ENCODE peak calls at places on chromosome 10, in eight cellular contexts. Y is RWPE1, U is MV-4-11, S is adipocyte, L is HT1080, G is testis, H is epithelial cell of prostate, W is AG04450. E is an unnamed sample.
A peak's percentile ranks its signal among the peaks of the same experiment; 100 is the strongest.

GRCh38 chr10:59830601-59831259 is 75.6 kb downstream of the CCDC6 start:
- DNase-seq in L (peak; percentile 39), U (peak; percentile 16), S (peak; percentile 61), Y (peak; percentile 49), H (no peak), W (peak; percentile 20), G (peak; percentile 71), E (no peak)

GRCh38 chr10:110850990-110851389 is 20.7 kb upstream of the PDCD4 start:
- DNase-seq in Y (no peak), W (no peak), U (peak; percentile 87), G (peak; percentile 12), L (no peak), S (peak; percentile 57), H (no peak), E (no peak)

GRCh38 chr10:69860290-69860689 is 58.6 kb downstream of the COL13A1 start:
- DNase-seq in Y (no peak), G (no peak), S (no peak), W (no peak), H (no peak), U (no peak), L (no peak), E (no peak)

GRCh38 chr10:78763651-78764395 is 304.9 kb upstream of the ZMIZ1 start:
- DNase-seq in W (no peak), U (no peak), H (no peak), L (no peak), Y (no peak), S (no peak), G (peak; percentile 48), E (no peak)

GRCh38 chr10:84348860-84349259 is 20.5 kb downstream of the CCSER2 start:
- DNase-seq in L (peak; percentile 72), G (no peak), W (no peak), S (peak; percentile 83), U (no peak), H (no peak), Y (no peak), E (no peak)

GRCh38 chr10:7102084-7102483 is 308.8 kb downstream of the SFMBT2 start:
- DNase-seq in L (no peak), Y (no peak), H (no peak), S (no peak), G (no peak), W (no peak), U (no peak), E (no peak)

GRCh38 chr10:4656576-4657194 is 169.3 kb upstream of the AKR1E2 start:
- DNase-seq in H (no peak), S (peak; percentile 89), L (peak; percentile 46), U (peak; percentile 38), W (no peak), G (peak; percentile 65), Y (peak; percentile 36), E (no peak)

GRCh38 chr10:11742009-11742778 is at the start of gene ECHDC3:
- DNase-seq in H (no peak), G (peak; percentile 72), W (no peak), L (no peak), S (peak; percentile 39), U (no peak), Y (peak; percentile 63), E (no peak)

GRCh38 chr10:117224036-117224430 is 16.9 kb upstream of the SLC18A2 start:
- DNase-seq in G (no peak), L (no peak), W (no peak), Y (peak; percentile 32), H (no peak), S (no peak), U (no peak), E (no peak)

GRCh38 chr10:28913436-28913835 is 236.1 kb downstream of the BAMBI start:
- DNase-seq in U (no peak), W (no peak), H (no peak), Y (no peak), L (no peak), G (no peak), S (no peak), E (no peak)